ENCODE peak calls at places on chromosomes 7 and 10, in five cellular contexts. One of them, this sample, is unnamed.

GRCh38 chr7:70506463-70506862 is 625.5 kb upstream of the GALNT17 start:
- DNase-seq in CD8-positive, alpha-beta T cell: no peak
- DNase-seq in CD4-positive, alpha-beta T cell: no peak
- DNase-seq in activated CD4-positive, alpha-beta T cell treated with anti-CD3 and anti-CD28 coated beads, Interleukin-2, amount 50 U/mL, for 1 hour: no peak
- DNase-seq in NCI-H1105 treated with DMSO at 0.1 percent for 48 hours: no peak
- DNase-seq in this sample: no peak

GRCh38 chr7:94100723-94101345 is 96.7 kb upstream of the BET1 start:
- DNase-seq in activated CD4-positive, alpha-beta T cell treated with anti-CD3 and anti-CD28 coated beads, Interleukin-2, amount 50 U/mL, for 1 hour: no peak
- DNase-seq in NCI-H1105 treated with DMSO at 0.1 percent for 48 hours: no peak
- DNase-seq in CD4-positive, alpha-beta T cell: no peak
- DNase-seq in CD8-positive, alpha-beta T cell: no peak
- DNase-seq in this sample: no peak

GRCh38 chr10:81704596-81704995 is 170.4 kb upstream of the NRG3 start:
- DNase-seq in NCI-H1105 treated with DMSO at 0.1 percent for 48 hours: no peak
- DNase-seq in CD8-positive, alpha-beta T cell: no peak
- DNase-seq in activated CD4-positive, alpha-beta T cell treated with anti-CD3 and anti-CD28 coated beads, Interleukin-2, amount 50 U/mL, for 1 hour: no peak
- DNase-seq in CD4-positive, alpha-beta T cell: no peak
- DNase-seq in this sample: no peak

GRCh38 chr10:108582387-108582786 is 1340.9 kb downstream of the XPNPEP1 start:
- DNase-seq in CD8-positive, alpha-beta T cell: no peak
- DNase-seq in NCI-H1105 treated with DMSO at 0.1 percent for 48 hours: no peak
- DNase-seq in activated CD4-positive, alpha-beta T cell treated with anti-CD3 and anti-CD28 coated beads, Interleukin-2, amount 50 U/mL, for 1 hour: no peak
- DNase-seq in CD4-positive, alpha-beta T cell: no peak
- DNase-seq in this sample: no peak

GRCh38 chr7:5546626-5547025 is 123.0 kb upstream of the TNRC18 start:
- DNase-seq in CD8-positive, alpha-beta T cell: no peak
- DNase-seq in activated CD4-positive, alpha-beta T cell treated with anti-CD3 and anti-CD28 coated beads, Interleukin-2, amount 50 U/mL, for 1 hour: no peak
- DNase-seq in CD4-positive, alpha-beta T cell: no peak
- DNase-seq in NCI-H1105 treated with DMSO at 0.1 percent for 48 hours: no peak
- DNase-seq in this sample: no peak

GRCh38 chr7:2046581-2047271 is 186.0 kb downstream of the MAD1L1 start:
- DNase-seq in activated CD4-positive, alpha-beta T cell treated with anti-CD3 and anti-CD28 coated beads, Interleukin-2, amount 50 U/mL, for 1 hour: no peak
- DNase-seq in CD4-positive, alpha-beta T cell: no peak
- DNase-seq in CD8-positive, alpha-beta T cell: no peak
- DNase-seq in NCI-H1105 treated with DMSO at 0.1 percent for 48 hours: no peak
- DNase-seq in this sample: no peak

GRCh38 chr7:44131173-44132009 is 8.0 kb upstream of the POLD2 start:
- DNase-seq in CD8-positive, alpha-beta T cell: no peak
- DNase-seq in activated CD4-positive, alpha-beta T cell treated with anti-CD3 and anti-CD28 coated beads, Interleukin-2, amount 50 U/mL, for 1 hour: no peak
- DNase-seq in NCI-H1105 treated with DMSO at 0.1 percent for 48 hours: no peak
- DNase-seq in CD4-positive, alpha-beta T cell: no peak
- DNase-seq in this sample: no peak

GRCh38 chr7:105621617-105622016 is 40.3 kb upstream of the EFCAB10 start:
- DNase-seq in NCI-H1105 treated with DMSO at 0.1 percent for 48 hours: no peak
- DNase-seq in CD4-positive, alpha-beta T cell: no peak
- DNase-seq in CD8-positive, alpha-beta T cell: no peak
- DNase-seq in activated CD4-positive, alpha-beta T cell treated with anti-CD3 and anti-CD28 coated beads, Interleukin-2, amount 50 U/mL, for 1 hour: no peak
- DNase-seq in this sample: no peak

GRCh38 chr10:99172130-99172738 is 63.4 kb downstream of the HPSE2 start:
- DNase-seq in CD4-positive, alpha-beta T cell: no peak
- DNase-seq in NCI-H1105 treated with DMSO at 0.1 percent for 48 hours: peak
- DNase-seq in CD8-positive, alpha-beta T cell: no peak
- DNase-seq in activated CD4-positive, alpha-beta T cell treated with anti-CD3 and anti-CD28 coated beads, Interleukin-2, amount 50 U/mL, for 1 hour: no peak
- DNase-seq in this sample: no peak

GRCh38 chr7:28658392-28658791 is 246.1 kb downstream of the CREB5 start:
- DNase-seq in CD4-positive, alpha-beta T cell: no peak
- DNase-seq in activated CD4-positive, alpha-beta T cell treated with anti-CD3 and anti-CD28 coated beads, Interleukin-2, amount 50 U/mL, for 1 hour: no peak
- DNase-seq in NCI-H1105 treated with DMSO at 0.1 percent for 48 hours: no peak
- DNase-seq in CD8-positive, alpha-beta T cell: no peak
- DNase-seq in this sample: no peak

GRCh38 chr10:61904711-61905445 is 3.4 kb downstream of the ARID5B start:
- DNase-seq in CD8-positive, alpha-beta T cell: peak
- DNase-seq in NCI-H1105 treated with DMSO at 0.1 percent for 48 hours: no peak
- DNase-seq in CD4-positive, alpha-beta T cell: no peak
- DNase-seq in activated CD4-positive, alpha-beta T cell treated with anti-CD3 and anti-CD28 coated beads, Interleukin-2, amount 50 U/mL, for 1 hour: peak
- DNase-seq in this sample: peak

GRCh38 chr10:70925377-70926214 is 37.2 kb upstream of the PCBD1 start:
- DNase-seq in CD4-positive, alpha-beta T cell: peak
- DNase-seq in NCI-H1105 treated with DMSO at 0.1 percent for 48 hours: peak
- DNase-seq in CD8-positive, alpha-beta T cell: peak
- DNase-seq in activated CD4-positive, alpha-beta T cell treated with anti-CD3 and anti-CD28 coated beads, Interleukin-2, amount 50 U/mL, for 1 hour: peak
- DNase-seq in this sample: peak

GRCh38 chr7:150944066-150945042 is 33.8 kb downstream of the KCNH2 start:
- DNase-seq in activated CD4-positive, alpha-beta T cell treated with anti-CD3 and anti-CD28 coated beads, Interleukin-2, amount 50 U/mL, for 1 hour: no peak
- DNase-seq in NCI-H1105 treated with DMSO at 0.1 percent for 48 hours: no peak
- DNase-seq in CD4-positive, alpha-beta T cell: no peak
- DNase-seq in CD8-positive, alpha-beta T cell: no peak
- DNase-seq in this sample: no peak

GRCh38 chr7:129855234-129855673 is 97.5 kb downstream of the UBE2H start:
- DNase-seq in CD8-positive, alpha-beta T cell: no peak
- DNase-seq in activated CD4-positive, alpha-beta T cell treated with anti-CD3 and anti-CD28 coated beads, Interleukin-2, amount 50 U/mL, for 1 hour: no peak
- DNase-seq in CD4-positive, alpha-beta T cell: no peak
- DNase-seq in NCI-H1105 treated with DMSO at 0.1 percent for 48 hours: no peak
- DNase-seq in this sample: no peak